ENCODE peak calls at places on chromosomes 16 and 17, in five cellular contexts. W is EH; N is kidney glomerular epithelial cell; O is GM03348; Q is CD8-positive, alpha-beta T cell. V is an unnamed sample.

GRCh38 chr17:68204736-68205135 is 43.1 kb upstream of the AMZ2 start:
- DNase-seq in Q (no peak), N (no peak), O (no peak), W (no peak), V (no peak)

GRCh38 chr16:49608095-49608494 is 234.5 kb downstream of the C16orf78 start:
- DNase-seq in N (no peak), Q (no peak), O (no peak), W (peak), V (no peak)

GRCh38 chr16:30728904-30729672 is 19.1 kb upstream of the PHKG2 start:
- DNase-seq in W (no peak), O (no peak), N (no peak), Q (no peak), V (no peak)

GRCh38 chr16:5551909-5552308 is 454.3 kb upstream of the EEF2KMT start:
- DNase-seq in O (no peak), N (no peak), W (no peak), Q (no peak), V (peak)

GRCh38 chr16:8589293-8590160 is 784 bp downstream of the TMEM114 start:
- DNase-seq in Q (no peak), W (no peak), N (no peak), O (peak), V (no peak)

GRCh38 chr16:54118846-54119245 is 167.7 kb downstream of the IRX3 start:
- DNase-seq in W (no peak), Q (no peak), N (no peak), O (no peak), V (no peak)

GRCh38 chr17:20116683-20117309 is 107.6 kb downstream of the SPECC1 start:
- DNase-seq in W (peak), N (peak), Q (peak), O (peak), V (peak)

GRCh38 chr16:82671743-82672142 is 45.0 kb downstream of the CDH13 start:
- DNase-seq in O (no peak), Q (peak), W (no peak), N (no peak), V (no peak)

GRCh38 chr17:32461853-32462617 is 17.7 kb downstream of the PSMD11 start:
- DNase-seq in O (peak), Q (peak), N (peak), W (peak), V (peak)

GRCh38 chr17:305090-305976 is 47.3 kb downstream of the RPH3AL start:
- DNase-seq in Q (no peak), N (no peak), O (no peak), W (no peak), V (no peak)

GRCh38 chr16:77298638-77299360 is 99.6 kb downstream of the SYCE1L start:
- DNase-seq in W (peak), N (peak), O (peak), Q (no peak), V (peak)

GRCh38 chr16:57374067-57374534 is 1.8 kb downstream of the CX3CL1 start:
- DNase-seq in N (peak), W (no peak), Q (no peak), O (no peak), V (peak)

GRCh38 chr17:42329025-42329976 is 41.0 kb downstream of the STAT5A start:
- DNase-seq in O (peak), N (peak), Q (no peak), W (peak), V (peak)

GRCh38 chr17:1492249-1493206 is at the start of gene MYO1C:
- DNase-seq in O (no peak), W (no peak), Q (no peak), N (no peak), V (no peak)

GRCh38 chr17:82769041-82769440 is 17.2 kb downstream of the TBCD start:
- DNase-seq in Q (no peak), N (no peak), O (no peak), W (no peak), V (no peak)

GRCh38 chr17:5286846-5287245 is 4.8 kb downstream of the RABEP1 start:
- DNase-seq in W (peak), Q (no peak), O (no peak), N (no peak), V (peak)

GRCh38 chr17:74749262-74750038 is 1.0 kb downstream of the NHERF1 start:
- DNase-seq in O (peak), W (peak), Q (peak), N (peak), V (peak)

GRCh38 chr16:11313493-11314308 is 31.6 kb upstream of the RMI2 start:
- DNase-seq in O (no peak), W (no peak), Q (no peak), N (no peak), V (no peak)

GRCh38 chr16:48555597-48555996 is 54.4 kb downstream of the N4BP1 start:
- DNase-seq in N (no peak), W (no peak), O (no peak), Q (no peak), V (no peak)

V was measured in NCI-H226.